ENCODE peak calls at places on chromosomes 12 and 14, in five cellular contexts. X, Q, F, S and O are unnamed samples.

GRCh38 chr14:79740043-79740442 is 471.3 kb downstream of the DIO2 start:
- DNase-seq in S (no peak), Q (no peak), F (peak), X (no peak), O (no peak)

GRCh38 chr14:56119221-56119967 is 1.2 kb downstream of the PELI2 start:
- DNase-seq in X (peak), F (peak), Q (peak), S (peak), O (peak)

GRCh38 chr12:12017135-12017581 is 53.6 kb upstream of the BCL2L14 start:
- DNase-seq in F (peak), S (no peak), Q (no peak), X (no peak), O (no peak)

GRCh38 chr12:64088431-64089349 is 133.4 kb downstream of the KICS2 start:
- DNase-seq in X (no peak), Q (peak), F (peak), S (peak), O (no peak)

GRCh38 chr14:90830931-90831701 is 14.9 kb upstream of the TTC7B start:
- DNase-seq in X (peak), Q (no peak), F (no peak), S (no peak), O (peak)

GRCh38 chr14:96588410-96589249 is 86.4 kb downstream of the PAPOLA start:
- DNase-seq in F (no peak), X (no peak), S (no peak), Q (no peak), O (peak)

GRCh38 chr12:119115296-119115905 is 63.3 kb upstream of the HSPB8 start:
- DNase-seq in S (peak), X (no peak), F (peak), Q (no peak), O (no peak)

GRCh38 chr14:75597149-75597548 is 18.7 kb downstream of the FLVCR2 start:
- DNase-seq in S (no peak), X (no peak), Q (no peak), F (no peak), O (no peak)

GRCh38 chr14:92539875-92540274 is 26.3 kb downstream of the RIN3 start:
- DNase-seq in S (peak), Q (peak), X (peak), F (no peak), O (no peak)
- H3K27ac ChIP-seq in S (peak), Q (peak), X (peak), F (no peak), O (peak)

GRCh38 chr12:94621662-94622359 is 28.5 kb downstream of the TMCC3 start:
- DNase-seq in Q (no peak), X (no peak), F (no peak), S (peak), O (no peak)

GRCh38 chr12:94625531-94625930 is 24.8 kb downstream of the TMCC3 start:
- DNase-seq in F (no peak), Q (no peak), X (no peak), S (no peak), O (no peak)

GRCh38 chr12:94623161-94623920 is 27.0 kb downstream of the TMCC3 start:
- DNase-seq in F (no peak), S (peak), Q (no peak), X (no peak), O (no peak)

GRCh38 chr12:94620611-94621010 is 29.7 kb downstream of the TMCC3 start:
- DNase-seq in Q (no peak), F (no peak), X (no peak), S (no peak), O (no peak)

DNA sequence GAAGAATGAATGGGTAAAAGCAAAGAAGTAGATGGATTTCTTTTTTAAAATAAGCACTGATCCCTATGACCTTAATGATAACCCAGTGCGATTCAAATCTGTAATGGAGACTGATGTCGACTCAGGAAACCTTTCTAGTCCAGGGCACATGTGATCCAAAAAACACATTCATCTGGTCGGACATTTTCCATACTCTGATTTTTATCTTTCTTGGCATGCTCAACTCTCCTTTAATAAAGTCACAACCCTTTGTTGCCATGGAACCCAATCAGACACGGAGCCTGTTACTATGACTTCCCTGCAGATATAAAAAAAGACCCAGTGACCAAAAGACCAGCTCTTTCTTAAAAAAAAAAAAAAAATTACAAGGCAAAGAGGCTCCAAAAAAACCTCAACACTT is 27.9 kb downstream of the TMCC3 start:
- DNase-seq in X (no peak), F (no peak), Q (no peak), S (peak), O (no peak)
- H3K27ac ChIP-seq in X (peak), F (no peak), Q (peak), S (peak), O (no peak)

DNA sequence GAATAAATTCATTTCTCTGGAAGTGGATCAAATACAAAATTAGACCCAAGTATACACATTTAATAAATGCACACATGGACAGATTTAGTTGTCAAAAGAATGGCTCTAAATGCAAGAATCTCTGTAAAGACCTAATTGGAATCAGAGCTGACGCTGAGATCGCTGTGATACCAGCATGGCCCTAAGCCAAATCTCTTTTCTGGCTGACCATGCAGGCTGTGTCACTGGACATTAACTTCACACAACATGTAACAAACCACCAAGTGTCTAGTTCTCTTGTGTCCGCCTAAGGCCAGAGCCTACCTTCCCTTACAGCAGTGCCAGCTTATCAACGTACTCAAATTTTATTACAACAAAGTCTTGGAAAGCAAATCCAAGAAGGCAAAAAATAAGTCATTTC is 127.5 kb downstream of the MED13L start:
- DNase-seq in Q (no peak), F (no peak), S (peak), X (no peak), O (no peak)
- H3K27ac ChIP-seq in Q (no peak), F (no peak), S (no peak), X (peak), O (no peak)

DNA sequence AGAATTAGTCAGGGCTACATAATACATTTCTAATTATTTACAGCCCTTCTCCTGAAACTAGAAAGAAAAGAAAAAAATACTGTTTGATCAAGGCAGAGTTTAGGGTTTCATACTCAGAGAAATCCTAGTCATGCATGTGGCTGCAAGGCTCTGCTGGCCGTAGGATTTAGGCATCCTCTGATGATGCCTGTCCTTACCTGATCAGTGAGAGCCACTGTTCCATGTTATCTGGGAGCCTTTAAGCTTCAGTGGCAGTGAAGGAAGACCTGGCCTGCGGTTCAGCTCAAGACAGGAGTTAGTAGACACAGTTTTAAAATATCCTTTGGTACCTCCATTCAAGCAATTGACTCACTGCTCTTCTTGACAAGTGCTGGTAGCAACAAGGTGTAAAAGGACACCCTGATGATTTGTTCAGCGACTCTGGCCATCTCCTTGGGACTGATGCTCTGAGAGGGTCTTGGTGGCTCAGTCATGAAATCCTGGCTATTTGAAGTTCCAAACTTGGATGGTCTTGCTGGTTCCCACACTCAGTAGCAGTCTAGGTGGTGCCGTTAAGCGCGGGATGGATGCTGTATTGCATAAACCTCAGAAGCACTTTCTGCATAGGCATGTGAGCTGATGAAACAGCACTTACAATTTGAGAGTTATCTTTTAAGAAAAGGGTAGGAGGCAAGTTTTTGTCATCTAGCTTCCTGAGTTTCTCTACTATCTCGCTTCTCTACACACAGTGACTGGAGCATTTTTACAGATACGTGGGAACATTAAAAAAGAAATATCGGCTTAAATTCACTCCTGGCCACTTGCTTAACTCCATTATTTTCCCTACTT is 162.0 kb downstream of the SAMD4A start:
- DNase-seq in S (no peak), X (peak), Q (no peak), F (peak), O (no peak)
- H3K27ac ChIP-seq in S (no peak), X (peak), Q (no peak), F (no peak), O (no peak)

GRCh38 chr14:74501691-74502090 is 8.1 kb downstream of the ISCA2 start:
- DNase-seq in S (no peak), F (no peak), Q (no peak), X (no peak), O (no peak)

GRCh38 chr14:74503256-74503972 is 9.8 kb downstream of the ISCA2 start:
- DNase-seq in S (no peak), Q (peak), X (no peak), F (no peak), O (no peak)

GRCh38 chr14:74501135-74501614 is 7.6 kb downstream of the ISCA2 start:
- DNase-seq in X (peak), F (peak), S (peak), Q (peak), O (peak)

GRCh38 chr14:74502236-74503019 is 8.9 kb downstream of the ISCA2 start:
- DNase-seq in X (no peak), Q (no peak), F (peak), S (no peak), O (no peak)

DNA sequence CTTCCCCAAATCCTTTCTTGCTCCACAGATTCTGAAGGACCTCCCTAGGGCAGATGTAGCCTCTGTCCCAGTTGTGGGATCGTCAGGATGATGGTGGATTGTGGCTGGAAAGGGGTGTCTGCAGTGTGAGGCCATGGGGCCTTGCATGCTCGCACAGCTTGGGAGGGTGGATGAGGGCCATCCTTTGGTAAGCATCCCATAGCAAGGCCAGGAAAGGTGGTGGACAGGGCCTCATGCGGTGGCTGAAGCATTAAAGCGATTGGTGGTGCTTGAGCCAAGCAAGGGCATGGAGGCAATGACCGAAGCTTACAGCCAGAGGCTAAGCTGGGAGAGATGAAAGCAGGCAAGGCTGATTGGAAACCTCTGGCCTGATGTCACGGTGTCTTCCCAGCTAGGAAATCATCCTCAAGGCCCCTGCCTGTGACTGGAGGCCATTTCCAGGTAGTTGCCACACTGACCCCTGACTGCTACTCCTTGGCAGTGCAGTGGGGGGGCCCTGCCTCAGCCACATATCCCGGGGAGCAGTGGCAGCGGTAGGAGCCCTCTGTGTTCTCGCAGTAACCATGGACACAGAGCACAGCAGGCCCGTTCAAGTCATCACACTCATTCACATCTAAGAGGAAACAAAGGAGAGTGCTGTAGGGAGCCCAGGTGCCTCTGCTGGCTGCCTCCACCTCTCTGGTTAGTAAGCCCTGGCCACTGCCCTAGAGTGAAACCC is 7.0 kb downstream of the ISCA2 start:
- DNase-seq in Q (no peak), S (no peak), F (peak), X (no peak), O (no peak)
- H3K27ac ChIP-seq in Q (no peak), S (no peak), F (no peak), X (no peak), O (no peak)